ENCODE peak calls at places on chromosomes 2 and 18, in eight cellular contexts. B is K562, L is brain microvascular endothelial cell, R is mucosa of descending colon, K is heart right ventricle, Q is left ventricle myocardium inferior, M is posterior vena cava, W is mammary epithelial cell. I is an unnamed sample.

GRCh38 chr2:219461669-219462068 is 27.0 kb downstream of the SPEG start:
- DNase-seq in B (no peak), L (no peak), R (no peak), K (no peak), Q (no peak), M (no peak), W (no peak), I (no peak)

GRCh38 chr2:173346035-173346434 is 8.6 kb upstream of the CDCA7 start:
- DNase-seq in B (no peak), L (no peak), R (no peak), K (no peak), Q (no peak), M (no peak), W (peak; percentile 10), I (no peak)

GRCh38 chr2:146669735-146670134 is 1175.1 kb upstream of the ACVR2A start:
- DNase-seq in B (no peak), L (no peak), R (no peak), K (no peak), Q (no peak), M (no peak), W (peak; percentile 84), I (no peak)

GRCh38 chr18:76444436-76445105 is 50.5 kb downstream of the ZNF516 start:
- DNase-seq in B (no peak), L (no peak), R (no peak), K (no peak), Q (no peak), M (no peak), W (no peak), I (no peak)

GRCh38 chr2:15795426-15795825 is 144.9 kb upstream of the MYCN start:
- DNase-seq in B (no peak), L (no peak), R (peak; percentile 6), K (peak; percentile 27), Q (peak; percentile 48), M (no peak), W (no peak), I (no peak)

GRCh38 chr2:96962567-96963203 is 23.7 kb downstream of the FAM178B start:
- DNase-seq in B (no peak), L (no peak), R (peak; percentile 51), K (no peak), Q (no peak), M (peak; percentile 71), W (no peak), I (no peak)

GRCh38 chr18:49112031-49112430 is 161.3 kb upstream of the SMAD7 start:
- DNase-seq in B (no peak), L (no peak), R (no peak), K (no peak), Q (no peak), M (no peak), W (no peak), I (no peak)

GRCh38 chr2:68059769-68060525 is 2.9 kb downstream of the C1D start:
- DNase-seq in B (no peak), L (no peak), R (no peak), K (no peak), Q (no peak), M (no peak), W (no peak), I (no peak)

GRCh38 chr2:86068098-86069047 is 37.3 kb downstream of the POLR1A start:
- DNase-seq in B (no peak), L (peak; percentile 24), R (no peak), K (no peak), Q (no peak), M (peak; percentile 38), W (no peak), I (no peak)

GRCh38 chr2:240966906-240967680 is 31.3 kb upstream of the SNED1 start:
- DNase-seq in B (no peak), L (no peak), R (no peak), K (no peak), Q (peak; percentile 12), M (peak; percentile 80), W (no peak), I (no peak)

GRCh38 chr2:239577306-239577705 is 176.5 kb upstream of the HDAC4 start:
- DNase-seq in B (no peak), L (no peak), R (no peak), K (no peak), Q (no peak), M (peak; percentile 45), W (no peak), I (no peak)

GRCh38 chr18:70634576-70635147 is 345.8 kb downstream of the SOCS6 start:
- DNase-seq in B (no peak), L (no peak), R (no peak), K (no peak), Q (no peak), M (no peak), W (no peak), I (no peak)

GRCh38 chr2:27584597-27584996 is 1.8 kb downstream of the ZNF512 start:
- DNase-seq in B (no peak), L (no peak), R (no peak), K (no peak), Q (no peak), M (no peak), W (no peak), I (no peak)

GRCh38 chr2:238247841-238248440 is 8.1 kb upstream of the HES6 start:
- DNase-seq in B (no peak), L (no peak), R (no peak), K (no peak), Q (no peak), M (peak; percentile 55), W (no peak), I (no peak)

GRCh38 chr2:238220892-238221521 is 17.5 kb upstream of the ILKAP start:
- DNase-seq in B (no peak), L (no peak), R (no peak), K (no peak), Q (no peak), M (no peak), W (peak; percentile 32), I (no peak)

GRCh38 chr18:5057348-5058012 is 139.6 kb downstream of the AKAIN1 start:
- DNase-seq in B (peak; percentile 75), L (peak; percentile 18), R (peak; percentile 56), K (peak; percentile 20), Q (peak; percentile 23), M (no peak), W (peak; percentile 15), I (peak; percentile 57)

I was measured in HuH-7.